ENCODE peak calls at places on chromosomes 3 and 15, in seven cellular contexts. S is NT2/D1, N is HepG2, J is GM12878, L is HCT116, Z is K562, F is SK-N-SH. A is an unnamed sample.

GRCh38 chr15:80832676-80833075 is 53.5 kb downstream of the CEMIP start:
- DNase-seq in S (no peak), N (no peak), J (no peak), L (no peak), Z (no peak), F (peak), A (no peak)

GRCh38 chr3:169324454-169324789 is 339.1 kb downstream of the MECOM start:
- DNase-seq in S (no peak), N (no peak), J (no peak), L (no peak), Z (no peak), F (no peak), A (no peak)

GRCh38 chr15:96849501-96849900 is 519.0 kb downstream of the NR2F2 start:
- DNase-seq in S (no peak), N (no peak), J (no peak), L (no peak), Z (no peak), F (no peak), A (no peak)

GRCh38 chr3:17808994-17809393 is 66.6 kb upstream of the TBC1D5 start:
- DNase-seq in S (no peak), N (no peak), J (no peak), L (no peak), Z (peak), F (peak), A (no peak)

GRCh38 chr3:107001635-107002034 is 375.6 kb upstream of the CCDC54 start:
- DNase-seq in S (no peak), N (no peak), J (no peak), L (no peak), Z (no peak), F (no peak), A (no peak)

GRCh38 chr3:64290864-64291263 is 65.6 kb upstream of the PRICKLE2 start:
- DNase-seq in S (no peak), N (no peak), J (no peak), L (no peak), Z (no peak), F (no peak), A (no peak)

GRCh38 chr3:61789861-61790260 is 228.5 kb downstream of the PTPRG start:
- DNase-seq in S (no peak), N (no peak), J (no peak), L (no peak), Z (no peak), F (no peak), A (no peak)

GRCh38 chr15:55588818-55589122 is 625 bp upstream of the PYGO1 start:
- DNase-seq in S (no peak), N (no peak), J (no peak), L (no peak), Z (no peak), F (no peak), A (no peak)

GRCh38 chr15:81289910-81290309 is 34.0 kb downstream of the STARD5 start:
- DNase-seq in S (no peak), N (no peak), J (no peak), L (no peak), Z (no peak), F (no peak), A (no peak)

GRCh38 chr15:91655891-91656290 is 197.6 kb upstream of the SLCO3A1 start:
- DNase-seq in S (no peak), N (no peak), J (no peak), L (no peak), Z (no peak), F (no peak), A (no peak)

GRCh38 chr3:172152869-172153268 is 113.5 kb downstream of the FNDC3B start:
- DNase-seq in S (no peak), N (no peak), J (no peak), L (no peak), Z (no peak), F (no peak), A (no peak)

GRCh38 chr3:183331518-183331917 is 78.5 kb downstream of the B3GNT5 start:
- DNase-seq in S (no peak), N (no peak), J (no peak), L (no peak), Z (no peak), F (no peak), A (no peak)

GRCh38 chr15:39230205-39230916 is 350.5 kb upstream of the THBS1 start:
- DNase-seq in S (no peak), N (no peak), J (no peak), L (no peak), Z (no peak), F (peak), A (no peak)

GRCh38 chr3:36738701-36739100 is 25.7 kb downstream of the DCLK3 start:
- DNase-seq in S (no peak), N (no peak), J (no peak), L (no peak), Z (no peak), F (no peak), A (no peak)

GRCh38 chr3:188154758-188155574 is 1.0 kb downstream of the LPP start:
- DNase-seq in S (no peak), N (no peak), J (no peak), L (no peak), Z (no peak), F (no peak), A (no peak)

GRCh38 chr3:189082666-189083427 is 88.9 kb upstream of the TPRG1 start:
- DNase-seq in S (no peak), N (no peak), J (no peak), L (no peak), Z (no peak), F (no peak), A (no peak)

GRCh38 chr3:98577178-98577895 is 16.1 kb downstream of the CPOX start:
- DNase-seq in S (no peak), N (no peak), J (no peak), L (no peak), Z (no peak), F (no peak), A (no peak)

GRCh38 chr3:24490151-24490550 is 4.5 kb downstream of the THRB start:
- DNase-seq in S (no peak), N (peak), J (no peak), L (no peak), Z (no peak), F (no peak), A (no peak)

GRCh38 chr3:52470920-52471319 is 15.5 kb downstream of the NISCH start:
- DNase-seq in S (no peak), N (no peak), J (no peak), L (no peak), Z (no peak), F (no peak), A (no peak)

GRCh38 chr15:41401904-41402267 is 410 bp downstream of the NDUFAF1 start:
- DNase-seq in S (no peak), N (no peak), J (no peak), L (no peak), Z (peak), F (no peak), A (no peak)

GRCh38 chr3:116951610-116952009 is 242.0 kb downstream of the TUSC7 start:
- DNase-seq in S (no peak), N (no peak), J (no peak), L (no peak), Z (no peak), F (no peak), A (no peak)

GRCh38 chr3:26293351-26293750 is 329.2 kb upstream of the LRRC3B start:
- DNase-seq in S (no peak), N (no peak), J (no peak), L (no peak), Z (no peak), F (no peak), A (no peak)

GRCh38 chr3:171936231-171936841 is 93.2 kb downstream of the TMEM212 start:
- DNase-seq in S (no peak), N (no peak), J (peak), L (no peak), Z (no peak), F (no peak), A (no peak)

GRCh38 chr3:184180165-184180564 is 5.5 kb downstream of the AP2M1 start:
- DNase-seq in S (no peak), N (no peak), J (no peak), L (no peak), Z (no peak), F (no peak), A (no peak)

GRCh38 chr3:196377321-196377720 is 39.1 kb upstream of the TM4SF19 start:
- DNase-seq in S (no peak), N (no peak), J (no peak), L (no peak), Z (no peak), F (no peak), A (no peak)

GRCh38 chr15:69499521-69500201 is 47.0 kb downstream of the RPLP1 start:
- DNase-seq in S (no peak), N (no peak), J (no peak), L (no peak), Z (no peak), F (no peak), A (no peak)

GRCh38 chr3:131610174-131610573 is 107.4 kb upstream of the MRPL3 start:
- DNase-seq in S (no peak), N (no peak), J (no peak), L (no peak), Z (no peak), F (no peak), A (no peak)

GRCh38 chr15:42727740-42728355 is 9.1 kb downstream of the CDAN1 start:
- DNase-seq in S (no peak), N (no peak), J (no peak), L (no peak), Z (no peak), F (peak), A (no peak)

GRCh38 chr3:120284702-120285507 is at the start of gene GPR156:
- DNase-seq in S (no peak), N (no peak), J (no peak), L (no peak), Z (peak), F (peak), A (no peak)

GRCh38 chr3:170947018-170947769 is 38.8 kb upstream of the EIF5A2 start:
- DNase-seq in S (no peak), N (no peak), J (no peak), L (no peak), Z (no peak), F (no peak), A (no peak)

GRCh38 chr3:134251731-134252391 is 1.2 kb upstream of the RYK start:
- DNase-seq in S (no peak), N (peak), J (no peak), L (no peak), Z (no peak), F (peak), A (no peak)

GRCh38 chr3:194270627-194271458 is 80.3 kb downstream of the CPN2 start:
- DNase-seq in S (no peak), N (peak), J (no peak), L (peak), Z (no peak), F (peak), A (no peak)

GRCh38 chr15:35071071-35071470 is 14.0 kb downstream of the NANOGP8 start:
- DNase-seq in S (no peak), N (no peak), J (no peak), L (no peak), Z (no peak), F (no peak), A (no peak)

DNA sequence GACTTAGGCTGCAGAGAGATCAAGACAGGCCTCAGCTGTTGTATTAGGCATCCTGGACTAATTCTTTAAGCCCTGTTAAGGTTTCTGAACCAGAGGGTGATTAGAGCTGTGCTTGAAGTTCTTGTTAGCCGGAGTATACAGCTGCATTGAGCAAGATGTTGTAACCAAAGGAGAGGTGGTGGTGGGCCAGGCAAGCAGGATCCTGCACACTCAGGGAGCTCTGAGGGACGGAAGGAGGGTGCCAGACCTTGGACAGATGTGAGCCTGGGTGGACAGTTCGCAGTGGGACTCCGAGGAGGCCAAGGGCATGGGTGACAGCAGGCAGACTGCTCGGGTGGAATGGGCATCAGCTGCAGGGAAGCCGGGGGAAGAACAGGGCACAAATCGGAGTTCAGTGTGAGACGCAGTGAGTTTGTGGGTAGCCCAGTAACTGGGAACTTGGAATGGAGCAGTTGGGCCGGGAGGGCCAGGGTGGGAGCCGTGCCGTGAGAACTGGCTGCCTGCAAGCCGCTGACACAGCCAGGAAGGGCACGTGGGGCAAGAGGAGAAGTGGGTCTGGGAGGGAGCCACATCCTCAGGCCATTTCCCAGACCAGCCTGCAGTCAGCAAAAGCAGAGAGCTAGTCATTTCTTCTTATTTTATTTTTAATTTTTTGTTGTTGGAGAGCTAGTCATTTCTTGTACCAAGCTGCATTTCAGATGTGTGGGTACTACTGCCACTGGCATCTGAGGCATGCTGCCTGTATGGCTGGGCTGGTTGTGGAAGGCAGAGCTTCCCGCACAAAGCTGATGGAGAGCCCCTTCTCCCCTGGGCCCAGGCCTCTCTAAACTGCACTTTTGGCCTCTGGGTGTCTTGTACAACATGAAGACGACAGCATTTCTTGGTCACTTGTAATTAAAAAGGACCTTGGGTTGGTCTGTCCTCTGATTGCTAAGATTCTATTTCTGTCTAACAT is 61.0 kb downstream of the PGPEP1L start:
- DNase-seq in S (no peak), N (no peak), J (no peak), L (no peak), Z (no peak), F (no peak), A (no peak)
- TF ChIP-seq YY1 in S (no peak), N (no peak), J (no peak), L (no peak), Z (no peak), F (no peak), A (no peak)

GRCh38 chr15:93929375-93930094 is 301.8 kb upstream of the MCTP2 start:
- DNase-seq in S (peak), N (no peak), J (no peak), L (no peak), Z (no peak), F (no peak), A (peak)
- TF ChIP-seq YY1 in S (no peak), N (no peak), J (no peak), L (no peak), Z (no peak), F (no peak), A (no peak)

GRCh38 chr3:72728958-72729467 is 119.2 kb downstream of the SHQ1 start:
- DNase-seq in S (no peak), N (peak), J (no peak), L (no peak), Z (peak), F (peak), A (no peak)
- TF ChIP-seq YY1 in S (no peak), N (no peak), J (no peak), L (no peak), Z (no peak), F (no peak), A (no peak)

GRCh38 chr3:44343421-44343820 is 4.9 kb downstream of the TCAIM start:
- DNase-seq in S (no peak), N (no peak), J (no peak), L (no peak), Z (no peak), F (no peak), A (no peak)
- TF ChIP-seq YY1 in S (no peak), N (no peak), J (no peak), L (no peak), Z (no peak), F (no peak), A (no peak)

DNA sequence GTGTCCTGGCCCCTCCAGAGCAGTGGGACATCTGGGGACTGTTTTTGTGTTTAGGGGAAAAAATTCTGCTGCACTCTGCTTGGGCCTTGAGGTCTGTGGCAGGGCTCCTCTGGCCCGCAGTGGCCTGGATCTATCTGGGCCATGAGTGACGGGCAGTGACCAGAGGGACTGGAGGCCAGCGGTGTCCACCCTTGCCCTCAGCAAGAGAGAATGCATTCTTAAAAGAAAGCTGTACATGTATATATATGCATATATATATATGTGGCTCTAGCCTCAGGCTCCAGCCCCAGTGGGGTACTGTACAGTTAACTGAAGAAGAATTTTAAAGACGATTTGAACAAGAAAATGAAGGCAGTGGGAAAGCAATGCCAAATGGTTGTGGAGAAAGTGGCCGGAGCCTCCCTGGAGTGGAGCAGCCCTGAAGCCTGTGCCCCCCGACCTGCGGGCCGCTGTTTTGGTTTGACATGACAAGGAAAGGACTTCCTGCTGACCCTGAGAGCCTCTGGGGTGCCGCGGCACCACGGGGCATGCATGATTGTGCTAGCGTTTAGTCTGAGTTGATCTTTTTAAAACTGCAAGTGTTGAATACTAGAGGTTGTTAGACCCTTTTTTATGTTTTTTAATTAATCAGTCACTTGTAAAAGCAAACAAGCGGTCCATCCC is 52.2 kb downstream of the PLXNA1 start:
- DNase-seq in S (no peak), N (no peak), J (no peak), L (no peak), Z (no peak), F (no peak), A (no peak)
- TF ChIP-seq YY1 in S (no peak), N (no peak), J (no peak), L (no peak), Z (no peak), F (no peak), A (no peak)

GRCh38 chr3:55364426-55364825 is 122.7 kb downstream of the WNT5A start:
- DNase-seq in S (no peak), N (no peak), J (no peak), L (no peak), Z (no peak), F (no peak), A (no peak)
- TF ChIP-seq YY1 in S (no peak), N (no peak), J (no peak), L (no peak), Z (no peak), F (no peak), A (no peak)

GRCh38 chr3:43619593-43619992 is 2.2 kb downstream of the ANO10 start:
- DNase-seq in S (no peak), N (no peak), J (no peak), L (no peak), Z (no peak), F (no peak), A (no peak)
- TF ChIP-seq YY1 in S (no peak), N (no peak), J (no peak), L (no peak), Z (no peak), F (no peak), A (no peak)

DNA sequence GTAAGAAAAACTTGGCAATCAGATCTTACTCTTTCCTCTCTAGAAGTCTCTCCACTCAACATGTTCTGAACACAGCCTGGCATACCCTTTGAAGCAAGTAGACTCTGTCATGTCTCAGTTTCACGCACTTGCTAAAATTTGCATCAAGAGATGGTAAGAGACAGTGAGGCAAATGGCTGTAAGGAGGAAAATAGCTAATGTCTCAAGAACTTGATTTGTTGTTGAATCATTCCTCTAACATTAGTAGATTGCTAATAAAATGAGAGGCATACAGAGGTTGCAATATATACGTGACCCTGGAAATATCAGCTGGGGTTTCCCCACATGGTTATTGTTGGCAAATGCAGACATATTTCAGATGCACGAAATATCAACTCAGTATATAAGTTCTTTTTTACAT is 27.4 kb upstream of the ABI3BP start:
- DNase-seq in S (no peak), N (no peak), J (no peak), L (no peak), Z (no peak), F (no peak), A (no peak)
- TF ChIP-seq YY1 in S (no peak), N (no peak), J (no peak), L (no peak), Z (no peak), F (no peak), A (no peak)

GRCh38 chr15:75089781-75090734 is 66.7 kb downstream of the PPCDC start:
- DNase-seq in S (no peak), N (no peak), J (no peak), L (no peak), Z (peak), F (no peak), A (no peak)
- TF ChIP-seq YY1 in S (no peak), N (no peak), J (no peak), L (no peak), Z (no peak), F (no peak), A (no peak)